ENCODE peak calls at places on chromosomes 13 and 19, in seven cellular contexts. J is CD8-positive, alpha-beta T cell; Z is left ventricle myocardium inferior; F is uterus; X is cardiac muscle cell; R is transverse colon; P is upper lobe of right lung. C is an unnamed sample.

GRCh38 chr19:16794456-16794855 is 34.7 kb upstream of the SIN3B start:
- DNase-seq in J (no peak), Z (no peak), F (no peak), X (no peak), R (no peak), P (no peak), C (no peak)

GRCh38 chr13:79392882-79393563 is 13.0 kb downstream of the RBM26 start:
- DNase-seq in J (no peak), Z (no peak), F (no peak), X (peak; percentile 50), R (no peak), P (no peak), C (no peak)

GRCh38 chr19:5246554-5247155 is 94.0 kb downstream of the PTPRS start:
- DNase-seq in J (no peak), Z (no peak), F (no peak), X (no peak), R (no peak), P (no peak), C (no peak)

GRCh38 chr13:30486230-30487074 is 20.7 kb upstream of the HMGB1 start:
- DNase-seq in J (no peak), Z (no peak), F (no peak), X (peak; percentile 16), R (peak; percentile 34), P (no peak), C (no peak)

GRCh38 chr19:33368074-33368864 is 5.2 kb upstream of the CEBPG start:
- DNase-seq in J (no peak), Z (no peak), F (no peak), X (peak; percentile 19), R (no peak), P (no peak), C (no peak)

GRCh38 chr13:24265453-24265852 is 43.9 kb upstream of the C1QTNF9 start:
- DNase-seq in J (no peak), Z (no peak), F (no peak), X (no peak), R (no peak), P (no peak), C (no peak)

GRCh38 chr13:102569488-102569887 is 27.3 kb upstream of the TPP2 start:
- DNase-seq in J (no peak), Z (no peak), F (no peak), X (peak; percentile 48), R (no peak), P (no peak), C (no peak)

GRCh38 chr13:73809561-73809960 is 324.6 kb downstream of the KLF12 start:
- DNase-seq in J (no peak), Z (no peak), F (no peak), X (peak; percentile 8), R (no peak), P (no peak), C (no peak)

DNA sequence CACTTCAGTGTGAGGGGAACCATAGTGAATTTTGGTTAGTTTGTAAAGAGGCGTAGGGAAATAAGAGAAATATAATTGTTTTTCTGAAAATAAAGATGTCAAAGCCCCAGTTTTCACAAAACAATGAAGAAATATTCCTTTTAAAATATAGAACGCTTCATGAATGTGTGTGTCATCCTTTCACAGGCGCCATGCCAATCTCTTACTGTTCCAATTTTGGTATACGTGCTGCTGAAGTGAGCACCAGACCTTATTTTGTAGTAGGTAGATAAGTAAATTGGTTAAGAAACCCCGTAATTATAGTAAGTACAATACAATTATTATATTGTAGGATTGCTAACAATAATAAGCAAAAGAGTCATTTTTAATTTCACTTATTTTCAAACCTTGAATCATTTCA is 43.3 kb downstream of the NAA16 start:
- DNase-seq in J (no peak), Z (no peak), F (no peak), X (no peak), R (no peak), P (no peak), C (no peak)
- H3K27ac ChIP-seq in J (no peak overlapping the region), Z (no peak overlapping the region), F (no peak overlapping the region), X (no peak overlapping the region), R (no peak overlapping the region), P (no peak overlapping the region), C (no peak overlapping the region)

DNA sequence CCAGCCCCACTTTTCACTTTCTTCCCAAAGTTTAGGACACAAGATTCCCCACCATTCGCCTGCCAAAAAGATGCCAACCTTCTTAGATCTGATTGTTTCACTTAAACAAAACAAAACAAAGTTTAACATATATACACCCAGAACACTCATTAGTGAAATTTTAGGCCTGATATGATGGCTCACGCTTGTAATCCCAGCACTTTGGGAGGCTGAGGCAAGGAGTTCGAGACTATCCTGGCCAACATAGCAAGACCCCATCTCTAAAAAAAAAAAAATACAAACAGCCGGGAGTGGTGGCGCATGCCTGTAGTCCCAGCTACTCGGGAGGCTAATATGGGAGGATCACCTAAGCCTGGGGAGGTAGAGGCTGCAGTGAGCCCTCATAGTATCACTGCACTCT is 4.9 kb downstream of the PGPEP1 start:
- DNase-seq in J (no peak), Z (no peak), F (no peak), X (no peak), R (no peak), P (no peak), C (no peak)
- H3K4me3 ChIP-seq in J (no peak overlapping the region), Z (no peak overlapping the region), F (no peak overlapping the region), X (no peak overlapping the region), R (no peak overlapping the region), P (no peak overlapping the region), C (no peak overlapping the region)

DNA sequence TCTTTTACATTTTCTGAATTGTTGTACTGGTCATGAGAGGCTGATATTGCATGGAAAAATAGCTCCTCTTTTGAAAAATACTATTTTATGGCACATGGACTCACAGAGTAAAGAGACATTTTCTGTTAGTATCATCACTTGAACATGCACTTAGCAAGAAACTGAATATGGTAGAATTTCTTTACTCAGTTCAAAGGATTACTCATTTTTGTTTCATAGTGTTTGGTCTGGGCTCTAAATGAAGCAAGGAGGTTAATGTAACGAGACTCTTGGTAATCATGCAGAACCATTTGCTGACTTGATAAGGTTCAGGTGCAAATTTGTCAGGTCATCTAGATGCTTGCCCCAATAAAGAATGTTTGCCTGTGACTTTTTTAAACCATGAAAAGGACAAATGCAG is 63.2 kb downstream of the GPC6 start:
- DNase-seq in J (no peak), Z (no peak), F (no peak), X (no peak), R (no peak), P (no peak), C (no peak)
- H3K27ac ChIP-seq in J (no peak overlapping the region), Z (no peak overlapping the region), F (no peak overlapping the region), X (no peak overlapping the region), R (no peak overlapping the region), P (no peak overlapping the region), C (no peak overlapping the region)

GRCh38 chr19:8451377-8451776 is 6.6 kb downstream of the HNRNPM start:
- DNase-seq in J (no peak), Z (no peak), F (no peak), X (no peak), R (no peak), P (no peak), C (no peak)
- H3K4me3 ChIP-seq in J (no peak overlapping the region), Z (no peak overlapping the region), F (no peak overlapping the region), X (no peak overlapping the region), R (no peak overlapping the region), P (no peak overlapping the region), C (no peak overlapping the region)

GRCh38 chr19:51354742-51355148 is 11.4 kb downstream of the ETFB start:
- DNase-seq in J (no peak), Z (no peak), F (no peak), X (peak; percentile 82), R (no peak), P (no peak), C (no peak)
- H3K27ac ChIP-seq in J (no peak overlapping the region), Z (no peak overlapping the region), F (no peak overlapping the region), X (peak overlapping the region; percentile 92), R (no peak overlapping the region), P (no peak overlapping the region), C (no peak overlapping the region)

DNA sequence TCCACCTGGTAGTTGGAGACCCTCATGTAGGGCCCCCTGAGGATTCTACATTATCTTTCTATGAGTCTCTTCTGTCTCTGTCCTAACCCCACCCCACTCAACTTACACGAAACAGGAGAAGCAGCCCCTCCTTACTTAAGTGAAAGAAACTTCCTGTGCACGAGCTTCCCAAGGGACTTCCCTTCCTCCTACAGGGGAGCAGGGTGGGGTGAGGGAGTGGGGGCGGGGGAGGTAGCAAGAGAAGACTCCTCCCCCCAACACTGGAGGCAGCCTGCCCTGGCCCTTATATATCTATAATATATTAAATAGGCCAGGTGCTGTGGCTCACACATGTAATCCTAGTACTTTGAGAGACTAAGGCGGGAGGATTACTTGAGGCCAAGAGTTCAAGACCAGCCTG is 5.5 kb upstream of the PDE4C start:
- DNase-seq in J (no peak), Z (no peak), F (no peak), X (peak; percentile 13), R (no peak), P (no peak), C (no peak)
- H3K4me3 ChIP-seq in J (no peak overlapping the region), Z (no peak overlapping the region), F (no peak overlapping the region), X (no peak overlapping the region), R (no peak overlapping the region), P (no peak overlapping the region), C (no peak overlapping the region)

DNA sequence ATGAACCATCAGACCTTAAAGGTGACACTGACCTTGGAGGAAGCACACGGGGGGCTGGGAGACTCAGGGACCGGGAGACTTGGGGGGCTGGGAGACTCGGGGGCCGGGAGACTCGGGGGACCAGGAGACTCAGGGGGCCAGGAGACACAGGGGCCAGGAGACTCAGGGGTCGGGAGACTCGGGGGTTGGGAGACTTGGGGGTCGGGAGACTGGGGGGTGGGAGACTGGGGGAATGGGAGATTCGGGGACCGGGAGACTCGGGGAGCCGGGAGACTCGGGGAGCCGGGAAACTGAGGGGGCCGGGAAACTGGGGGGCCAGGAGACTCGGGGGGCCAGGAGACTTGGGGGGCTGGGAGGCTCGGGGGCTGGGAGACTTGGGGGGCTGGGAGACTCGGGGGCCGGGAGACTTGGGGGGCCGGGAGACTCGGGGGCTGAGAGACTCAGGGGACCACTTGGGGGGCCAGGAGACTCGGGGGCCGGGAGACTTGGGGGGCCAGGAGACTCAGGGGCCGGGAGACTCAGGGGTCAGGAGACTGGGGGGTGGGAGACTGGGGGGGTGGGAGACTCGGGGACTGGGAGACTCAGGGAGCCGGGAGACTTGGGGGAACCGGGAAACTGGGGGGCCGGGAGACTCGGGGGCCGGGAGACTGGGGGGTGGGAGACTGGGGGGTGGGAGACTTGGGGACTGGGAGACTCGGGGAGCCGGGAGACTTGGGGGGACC is 62.9 kb downstream of the RASA3 start:
- DNase-seq in J (no peak), Z (no peak), F (no peak), X (no peak), R (peak; percentile 7), P (peak; percentile 44), C (no peak)
- H3K27ac ChIP-seq in J (no peak overlapping the region), Z (peak overlapping the region; percentile 93), F (peak overlapping the region; percentile 96), X (no peak overlapping the region), R (peak overlapping the region; percentile 92), P (peak overlapping the region; percentile 74), C (peak overlapping the region; percentile 27)

C was measured in right cardiac atrium.